ENCODE peak calls at places on chromosome 17, in eight cellular contexts. One of them, this sample, is unnamed.

GRCh38 chr17:31136319-31136718 is 41.5 kb downstream of the NF1 start:
- DNase-seq in NCI-H1105 treated with DMSO at 0.1 percent for 48 hours: no peak
- DNase-seq in activated CD4-positive, CD25-positive, alpha-beta regulatory T cell: no peak
- DNase-seq in AG08395: no peak
- DNase-seq in stimulated activated CD8-positive, alpha-beta memory T cell treated with anti-CD3 and anti-CD28 coated beads, Interleukin-7, amount 100 ng/mL, for 1 hour: no peak
- DNase-seq in activated CD8-positive, alpha-beta memory T cell treated with anti-CD3 and anti-CD28 coated beads for 48 hours: no peak
- DNase-seq in T-helper 2 cell: no peak
- DNase-seq in NCI-H2081: no peak
- DNase-seq in this sample: no peak

GRCh38 chr17:82794781-82795505 is 43.1 kb downstream of the TBCD start:
- DNase-seq in NCI-H1105 treated with DMSO at 0.1 percent for 48 hours: no peak
- DNase-seq in activated CD4-positive, CD25-positive, alpha-beta regulatory T cell: no peak
- DNase-seq in AG08395: peak; percentile 49
- DNase-seq in stimulated activated CD8-positive, alpha-beta memory T cell treated with anti-CD3 and anti-CD28 coated beads, Interleukin-7, amount 100 ng/mL, for 1 hour: no peak
- DNase-seq in activated CD8-positive, alpha-beta memory T cell treated with anti-CD3 and anti-CD28 coated beads for 48 hours: no peak
- DNase-seq in T-helper 2 cell: no peak
- DNase-seq in NCI-H2081: no peak
- DNase-seq in this sample: no peak

GRCh38 chr17:44925731-44926697 is 10.7 kb upstream of the GFAP start:
- DNase-seq in NCI-H1105 treated with DMSO at 0.1 percent for 48 hours: no peak
- DNase-seq in activated CD4-positive, CD25-positive, alpha-beta regulatory T cell: no peak
- DNase-seq in AG08395: no peak
- DNase-seq in stimulated activated CD8-positive, alpha-beta memory T cell treated with anti-CD3 and anti-CD28 coated beads, Interleukin-7, amount 100 ng/mL, for 1 hour: no peak
- DNase-seq in activated CD8-positive, alpha-beta memory T cell treated with anti-CD3 and anti-CD28 coated beads for 48 hours: no peak
- DNase-seq in T-helper 2 cell: no peak
- DNase-seq in NCI-H2081: no peak
- DNase-seq in this sample: no peak

GRCh38 chr17:32015245-32016013 is 8.2 kb downstream of the LRRC37B start:
- DNase-seq in NCI-H1105 treated with DMSO at 0.1 percent for 48 hours: peak; percentile 89
- DNase-seq in activated CD4-positive, CD25-positive, alpha-beta regulatory T cell: no peak
- DNase-seq in AG08395: no peak
- DNase-seq in stimulated activated CD8-positive, alpha-beta memory T cell treated with anti-CD3 and anti-CD28 coated beads, Interleukin-7, amount 100 ng/mL, for 1 hour: no peak
- DNase-seq in activated CD8-positive, alpha-beta memory T cell treated with anti-CD3 and anti-CD28 coated beads for 48 hours: no peak
- DNase-seq in T-helper 2 cell: no peak
- DNase-seq in NCI-H2081: peak; percentile 84
- DNase-seq in this sample: no peak

GRCh38 chr17:50692448-50693040 is 15.2 kb downstream of the ANKRD40 start:
- DNase-seq in NCI-H1105 treated with DMSO at 0.1 percent for 48 hours: no peak
- DNase-seq in activated CD4-positive, CD25-positive, alpha-beta regulatory T cell: no peak
- DNase-seq in AG08395: no peak
- DNase-seq in stimulated activated CD8-positive, alpha-beta memory T cell treated with anti-CD3 and anti-CD28 coated beads, Interleukin-7, amount 100 ng/mL, for 1 hour: no peak
- DNase-seq in activated CD8-positive, alpha-beta memory T cell treated with anti-CD3 and anti-CD28 coated beads for 48 hours: no peak
- DNase-seq in T-helper 2 cell: no peak
- DNase-seq in NCI-H2081: no peak
- DNase-seq in this sample: no peak

GRCh38 chr17:39209317-39210092 is 9.4 kb downstream of the RPL19 start:
- DNase-seq in NCI-H1105 treated with DMSO at 0.1 percent for 48 hours: no peak
- DNase-seq in activated CD4-positive, CD25-positive, alpha-beta regulatory T cell: peak; percentile 49
- DNase-seq in AG08395: peak; percentile 62
- DNase-seq in stimulated activated CD8-positive, alpha-beta memory T cell treated with anti-CD3 and anti-CD28 coated beads, Interleukin-7, amount 100 ng/mL, for 1 hour: peak; percentile 35
- DNase-seq in activated CD8-positive, alpha-beta memory T cell treated with anti-CD3 and anti-CD28 coated beads for 48 hours: peak; percentile 51
- DNase-seq in T-helper 2 cell: peak; percentile 58
- DNase-seq in NCI-H2081: no peak
- DNase-seq in this sample: peak; percentile 94

GRCh38 chr17:58120195-58120822 is 27.9 kb upstream of the OR4D1 start:
- DNase-seq in NCI-H1105 treated with DMSO at 0.1 percent for 48 hours: no peak
- DNase-seq in activated CD4-positive, CD25-positive, alpha-beta regulatory T cell: peak; percentile 9
- DNase-seq in AG08395: peak; percentile 54
- DNase-seq in stimulated activated CD8-positive, alpha-beta memory T cell treated with anti-CD3 and anti-CD28 coated beads, Interleukin-7, amount 100 ng/mL, for 1 hour: no peak
- DNase-seq in activated CD8-positive, alpha-beta memory T cell treated with anti-CD3 and anti-CD28 coated beads for 48 hours: no peak
- DNase-seq in T-helper 2 cell: peak; percentile 21
- DNase-seq in NCI-H2081: no peak
- DNase-seq in this sample: no peak

GRCh38 chr17:38746893-38747384 is 1.2 kb downstream of the PCGF2 start:
- DNase-seq in NCI-H1105 treated with DMSO at 0.1 percent for 48 hours: no peak
- DNase-seq in activated CD4-positive, CD25-positive, alpha-beta regulatory T cell: no peak
- DNase-seq in AG08395: no peak
- DNase-seq in stimulated activated CD8-positive, alpha-beta memory T cell treated with anti-CD3 and anti-CD28 coated beads, Interleukin-7, amount 100 ng/mL, for 1 hour: no peak
- DNase-seq in activated CD8-positive, alpha-beta memory T cell treated with anti-CD3 and anti-CD28 coated beads for 48 hours: no peak
- DNase-seq in T-helper 2 cell: no peak
- DNase-seq in NCI-H2081: no peak
- DNase-seq in this sample: no peak

GRCh38 chr17:72462396-72462795 is 341.6 kb downstream of the SOX9 start:
- DNase-seq in NCI-H1105 treated with DMSO at 0.1 percent for 48 hours: no peak
- DNase-seq in activated CD4-positive, CD25-positive, alpha-beta regulatory T cell: no peak
- DNase-seq in AG08395: peak; percentile 5
- DNase-seq in stimulated activated CD8-positive, alpha-beta memory T cell treated with anti-CD3 and anti-CD28 coated beads, Interleukin-7, amount 100 ng/mL, for 1 hour: no peak
- DNase-seq in activated CD8-positive, alpha-beta memory T cell treated with anti-CD3 and anti-CD28 coated beads for 48 hours: no peak
- DNase-seq in T-helper 2 cell: no peak
- DNase-seq in NCI-H2081: no peak
- DNase-seq in this sample: no peak

GRCh38 chr17:50908860-50909764 is 43.0 kb upstream of the TOB1 start:
- DNase-seq in NCI-H1105 treated with DMSO at 0.1 percent for 48 hours: no peak
- DNase-seq in activated CD4-positive, CD25-positive, alpha-beta regulatory T cell: no peak
- DNase-seq in AG08395: no peak
- DNase-seq in stimulated activated CD8-positive, alpha-beta memory T cell treated with anti-CD3 and anti-CD28 coated beads, Interleukin-7, amount 100 ng/mL, for 1 hour: no peak
- DNase-seq in activated CD8-positive, alpha-beta memory T cell treated with anti-CD3 and anti-CD28 coated beads for 48 hours: no peak
- DNase-seq in T-helper 2 cell: peak; percentile 28
- DNase-seq in NCI-H2081: peak; percentile 47
- DNase-seq in this sample: no peak

GRCh38 chr17:80847506-80848230 is 144.0 kb upstream of the CHMP6 start:
- DNase-seq in NCI-H1105 treated with DMSO at 0.1 percent for 48 hours: no peak
- DNase-seq in activated CD4-positive, CD25-positive, alpha-beta regulatory T cell: peak; percentile 75
- DNase-seq in AG08395: no peak
- DNase-seq in stimulated activated CD8-positive, alpha-beta memory T cell treated with anti-CD3 and anti-CD28 coated beads, Interleukin-7, amount 100 ng/mL, for 1 hour: peak; percentile 48
- DNase-seq in activated CD8-positive, alpha-beta memory T cell treated with anti-CD3 and anti-CD28 coated beads for 48 hours: peak; percentile 59
- DNase-seq in T-helper 2 cell: peak; percentile 24
- DNase-seq in NCI-H2081: no peak
- DNase-seq in this sample: no peak

GRCh38 chr17:27566673-27567562 is 64.1 kb upstream of the LGALS9 start:
- DNase-seq in NCI-H1105 treated with DMSO at 0.1 percent for 48 hours: no peak
- DNase-seq in activated CD4-positive, CD25-positive, alpha-beta regulatory T cell: no peak
- DNase-seq in AG08395: no peak
- DNase-seq in stimulated activated CD8-positive, alpha-beta memory T cell treated with anti-CD3 and anti-CD28 coated beads, Interleukin-7, amount 100 ng/mL, for 1 hour: no peak
- DNase-seq in activated CD8-positive, alpha-beta memory T cell treated with anti-CD3 and anti-CD28 coated beads for 48 hours: no peak
- DNase-seq in T-helper 2 cell: no peak
- DNase-seq in NCI-H2081: no peak
- DNase-seq in this sample: no peak

GRCh38 chr17:75774471-75774987 is 9.5 kb upstream of the GALK1 start:
- DNase-seq in NCI-H1105 treated with DMSO at 0.1 percent for 48 hours: no peak
- DNase-seq in activated CD4-positive, CD25-positive, alpha-beta regulatory T cell: no peak
- DNase-seq in AG08395: no peak
- DNase-seq in stimulated activated CD8-positive, alpha-beta memory T cell treated with anti-CD3 and anti-CD28 coated beads, Interleukin-7, amount 100 ng/mL, for 1 hour: no peak
- DNase-seq in activated CD8-positive, alpha-beta memory T cell treated with anti-CD3 and anti-CD28 coated beads for 48 hours: no peak
- DNase-seq in T-helper 2 cell: no peak
- DNase-seq in NCI-H2081: no peak
- DNase-seq in this sample: no peak

GRCh38 chr17:14061666-14062560 is 7.4 kb upstream of the COX10 start:
- DNase-seq in NCI-H1105 treated with DMSO at 0.1 percent for 48 hours: no peak
- DNase-seq in activated CD4-positive, CD25-positive, alpha-beta regulatory T cell: no peak
- DNase-seq in AG08395: peak; percentile 75
- DNase-seq in stimulated activated CD8-positive, alpha-beta memory T cell treated with anti-CD3 and anti-CD28 coated beads, Interleukin-7, amount 100 ng/mL, for 1 hour: no peak
- DNase-seq in activated CD8-positive, alpha-beta memory T cell treated with anti-CD3 and anti-CD28 coated beads for 48 hours: no peak
- DNase-seq in T-helper 2 cell: no peak
- DNase-seq in NCI-H2081: no peak
- DNase-seq in this sample: peak; percentile 73

GRCh38 chr17:10088444-10088843 is 110.0 kb downstream of the GAS7 start:
- DNase-seq in NCI-H1105 treated with DMSO at 0.1 percent for 48 hours: no peak
- DNase-seq in activated CD4-positive, CD25-positive, alpha-beta regulatory T cell: no peak
- DNase-seq in AG08395: no peak
- DNase-seq in stimulated activated CD8-positive, alpha-beta memory T cell treated with anti-CD3 and anti-CD28 coated beads, Interleukin-7, amount 100 ng/mL, for 1 hour: no peak
- DNase-seq in activated CD8-positive, alpha-beta memory T cell treated with anti-CD3 and anti-CD28 coated beads for 48 hours: no peak
- DNase-seq in T-helper 2 cell: no peak
- DNase-seq in NCI-H2081: no peak
- DNase-seq in this sample: no peak

GRCh38 chr17:16939606-16940115 is 32.3 kb downstream of the TNFRSF13B start:
- DNase-seq in NCI-H1105 treated with DMSO at 0.1 percent for 48 hours: no peak
- DNase-seq in activated CD4-positive, CD25-positive, alpha-beta regulatory T cell: no peak
- DNase-seq in AG08395: no peak
- DNase-seq in stimulated activated CD8-positive, alpha-beta memory T cell treated with anti-CD3 and anti-CD28 coated beads, Interleukin-7, amount 100 ng/mL, for 1 hour: no peak
- DNase-seq in activated CD8-positive, alpha-beta memory T cell treated with anti-CD3 and anti-CD28 coated beads for 48 hours: no peak
- DNase-seq in T-helper 2 cell: no peak
- DNase-seq in NCI-H2081: no peak
- DNase-seq in this sample: no peak

GRCh38 chr17:76631821-76632565 is 11.6 kb downstream of the ST6GALNAC1 start:
- DNase-seq in NCI-H1105 treated with DMSO at 0.1 percent for 48 hours: no peak
- DNase-seq in activated CD4-positive, CD25-positive, alpha-beta regulatory T cell: no peak
- DNase-seq in AG08395: no peak
- DNase-seq in stimulated activated CD8-positive, alpha-beta memory T cell treated with anti-CD3 and anti-CD28 coated beads, Interleukin-7, amount 100 ng/mL, for 1 hour: no peak
- DNase-seq in activated CD8-positive, alpha-beta memory T cell treated with anti-CD3 and anti-CD28 coated beads for 48 hours: no peak
- DNase-seq in T-helper 2 cell: no peak
- DNase-seq in NCI-H2081: peak; percentile 23
- DNase-seq in this sample: no peak

GRCh38 chr17:1532836-1533602 is 16.6 kb upstream of the INPP5K start:
- DNase-seq in NCI-H1105 treated with DMSO at 0.1 percent for 48 hours: no peak
- DNase-seq in activated CD4-positive, CD25-positive, alpha-beta regulatory T cell: peak; percentile 11
- DNase-seq in AG08395: no peak
- DNase-seq in stimulated activated CD8-positive, alpha-beta memory T cell treated with anti-CD3 and anti-CD28 coated beads, Interleukin-7, amount 100 ng/mL, for 1 hour: peak; percentile 13
- DNase-seq in activated CD8-positive, alpha-beta memory T cell treated with anti-CD3 and anti-CD28 coated beads for 48 hours: no peak
- DNase-seq in T-helper 2 cell: peak; percentile 42
- DNase-seq in NCI-H2081: no peak
- DNase-seq in this sample: no peak

GRCh38 chr17:8479431-8479947 is 43.8 kb downstream of the NDEL1 start:
- DNase-seq in NCI-H1105 treated with DMSO at 0.1 percent for 48 hours: no peak
- DNase-seq in activated CD4-positive, CD25-positive, alpha-beta regulatory T cell: no peak
- DNase-seq in AG08395: peak; percentile 93
- DNase-seq in stimulated activated CD8-positive, alpha-beta memory T cell treated with anti-CD3 and anti-CD28 coated beads, Interleukin-7, amount 100 ng/mL, for 1 hour: no peak
- DNase-seq in activated CD8-positive, alpha-beta memory T cell treated with anti-CD3 and anti-CD28 coated beads for 48 hours: no peak
- DNase-seq in T-helper 2 cell: no peak
- DNase-seq in NCI-H2081: no peak
- DNase-seq in this sample: no peak

GRCh38 chr17:7281953-7282751 is 634 bp downstream of the SLC2A4 start:
- DNase-seq in NCI-H1105 treated with DMSO at 0.1 percent for 48 hours: peak; percentile 37
- DNase-seq in activated CD4-positive, CD25-positive, alpha-beta regulatory T cell: no peak
- DNase-seq in AG08395: no peak
- DNase-seq in stimulated activated CD8-positive, alpha-beta memory T cell treated with anti-CD3 and anti-CD28 coated beads, Interleukin-7, amount 100 ng/mL, for 1 hour: no peak
- DNase-seq in activated CD8-positive, alpha-beta memory T cell treated with anti-CD3 and anti-CD28 coated beads for 48 hours: no peak
- DNase-seq in T-helper 2 cell: no peak
- DNase-seq in NCI-H2081: no peak
- DNase-seq in this sample: no peak

GRCh38 chr17:80827646-80828643 is 163.7 kb upstream of the CHMP6 start:
- DNase-seq in NCI-H1105 treated with DMSO at 0.1 percent for 48 hours: no peak
- DNase-seq in activated CD4-positive, CD25-positive, alpha-beta regulatory T cell: no peak
- DNase-seq in AG08395: no peak
- DNase-seq in stimulated activated CD8-positive, alpha-beta memory T cell treated with anti-CD3 and anti-CD28 coated beads, Interleukin-7, amount 100 ng/mL, for 1 hour: no peak
- DNase-seq in activated CD8-positive, alpha-beta memory T cell treated with anti-CD3 and anti-CD28 coated beads for 48 hours: no peak
- DNase-seq in T-helper 2 cell: no peak
- DNase-seq in NCI-H2081: no peak
- DNase-seq in this sample: no peak

GRCh38 chr17:80071116-80071980 is 30.0 kb upstream of the GAA start:
- DNase-seq in NCI-H1105 treated with DMSO at 0.1 percent for 48 hours: peak; percentile 28
- DNase-seq in activated CD4-positive, CD25-positive, alpha-beta regulatory T cell: no peak
- DNase-seq in AG08395: peak; percentile 64
- DNase-seq in stimulated activated CD8-positive, alpha-beta memory T cell treated with anti-CD3 and anti-CD28 coated beads, Interleukin-7, amount 100 ng/mL, for 1 hour: no peak
- DNase-seq in activated CD8-positive, alpha-beta memory T cell treated with anti-CD3 and anti-CD28 coated beads for 48 hours: no peak
- DNase-seq in T-helper 2 cell: no peak
- DNase-seq in NCI-H2081: no peak
- DNase-seq in this sample: peak; percentile 86

GRCh38 chr17:8912060-8912981 is 44.8 kb upstream of the PIK3R6 start:
- DNase-seq in NCI-H1105 treated with DMSO at 0.1 percent for 48 hours: no peak
- DNase-seq in activated CD4-positive, CD25-positive, alpha-beta regulatory T cell: no peak
- DNase-seq in AG08395: no peak
- DNase-seq in stimulated activated CD8-positive, alpha-beta memory T cell treated with anti-CD3 and anti-CD28 coated beads, Interleukin-7, amount 100 ng/mL, for 1 hour: no peak
- DNase-seq in activated CD8-positive, alpha-beta memory T cell treated with anti-CD3 and anti-CD28 coated beads for 48 hours: no peak
- DNase-seq in T-helper 2 cell: no peak
- DNase-seq in NCI-H2081: no peak
- DNase-seq in this sample: no peak

GRCh38 chr17:77455878-77456234 is 315.1 kb downstream of the SEC14L1 start:
- DNase-seq in NCI-H1105 treated with DMSO at 0.1 percent for 48 hours: no peak
- DNase-seq in activated CD4-positive, CD25-positive, alpha-beta regulatory T cell: no peak
- DNase-seq in AG08395: no peak
- DNase-seq in stimulated activated CD8-positive, alpha-beta memory T cell treated with anti-CD3 and anti-CD28 coated beads, Interleukin-7, amount 100 ng/mL, for 1 hour: no peak
- DNase-seq in activated CD8-positive, alpha-beta memory T cell treated with anti-CD3 and anti-CD28 coated beads for 48 hours: no peak
- DNase-seq in T-helper 2 cell: no peak
- DNase-seq in NCI-H2081: no peak
- DNase-seq in this sample: no peak

GRCh38 chr17:37737971-37738370 is 6.9 kb downstream of the HNF1B start:
- DNase-seq in NCI-H1105 treated with DMSO at 0.1 percent for 48 hours: no peak
- DNase-seq in activated CD4-positive, CD25-positive, alpha-beta regulatory T cell: no peak
- DNase-seq in AG08395: peak; percentile 48
- DNase-seq in stimulated activated CD8-positive, alpha-beta memory T cell treated with anti-CD3 and anti-CD28 coated beads, Interleukin-7, amount 100 ng/mL, for 1 hour: no peak
- DNase-seq in activated CD8-positive, alpha-beta memory T cell treated with anti-CD3 and anti-CD28 coated beads for 48 hours: no peak
- DNase-seq in T-helper 2 cell: no peak
- DNase-seq in NCI-H2081: no peak
- DNase-seq in this sample: no peak

This sample was measured in ascending aorta.